ENCODE peak calls at places on chromosome 14, in seven cellular contexts. One of them, this sample, is unnamed.

GRCh38 chr14:38731962-38732361 is 371.1 kb downstream of the SEC23A start:
- DNase-seq in fibroblast of gingiva: no peak
- DNase-seq in stimulated activated CD4-positive, alpha-beta T cell treated with anti-CD3 and anti-CD28 coated beads, Interleukin-1b, Interleukin-23, amount 100 ng/mL, for 24 hours: no peak
- DNase-seq in putamen: no peak
- DNase-seq in activated CD4-positive, alpha-beta T cell treated with anti-CD3 and anti-CD28 coated beads for 1 hour: no peak
- DNase-seq in endothelial cell: no peak
- DNase-seq in lower lobe of right lung: no peak
- DNase-seq in this sample: no peak

GRCh38 chr14:96267336-96267735 is 11.3 kb downstream of the BDKRB1 start:
- DNase-seq in fibroblast of gingiva: peak; percentile 77
- DNase-seq in stimulated activated CD4-positive, alpha-beta T cell treated with anti-CD3 and anti-CD28 coated beads, Interleukin-1b, Interleukin-23, amount 100 ng/mL, for 24 hours: no peak
- DNase-seq in putamen: no peak
- DNase-seq in activated CD4-positive, alpha-beta T cell treated with anti-CD3 and anti-CD28 coated beads for 1 hour: no peak
- DNase-seq in endothelial cell: no peak
- DNase-seq in lower lobe of right lung: no peak
- DNase-seq in this sample: peak; percentile 83

GRCh38 chr14:24607635-24608492 is 1.6 kb downstream of the GZMH start:
- DNase-seq in fibroblast of gingiva: no peak
- DNase-seq in stimulated activated CD4-positive, alpha-beta T cell treated with anti-CD3 and anti-CD28 coated beads, Interleukin-1b, Interleukin-23, amount 100 ng/mL, for 24 hours: no peak
- DNase-seq in putamen: no peak
- DNase-seq in activated CD4-positive, alpha-beta T cell treated with anti-CD3 and anti-CD28 coated beads for 1 hour: no peak
- DNase-seq in endothelial cell: no peak
- DNase-seq in lower lobe of right lung: no peak
- DNase-seq in this sample: no peak

GRCh38 chr14:103898204-103898603 is 30.1 kb upstream of the TDRD9 start:
- DNase-seq in fibroblast of gingiva: no peak
- DNase-seq in stimulated activated CD4-positive, alpha-beta T cell treated with anti-CD3 and anti-CD28 coated beads, Interleukin-1b, Interleukin-23, amount 100 ng/mL, for 24 hours: no peak
- DNase-seq in putamen: no peak
- DNase-seq in activated CD4-positive, alpha-beta T cell treated with anti-CD3 and anti-CD28 coated beads for 1 hour: no peak
- DNase-seq in endothelial cell: no peak
- DNase-seq in lower lobe of right lung: no peak
- DNase-seq in this sample: no peak

GRCh38 chr14:97277711-97278110 is 480.5 kb downstream of the VRK1 start:
- DNase-seq in fibroblast of gingiva: no peak
- DNase-seq in stimulated activated CD4-positive, alpha-beta T cell treated with anti-CD3 and anti-CD28 coated beads, Interleukin-1b, Interleukin-23, amount 100 ng/mL, for 24 hours: no peak
- DNase-seq in putamen: no peak
- DNase-seq in activated CD4-positive, alpha-beta T cell treated with anti-CD3 and anti-CD28 coated beads for 1 hour: no peak
- DNase-seq in endothelial cell: no peak
- DNase-seq in lower lobe of right lung: no peak
- DNase-seq in this sample: no peak

GRCh38 chr14:33210304-33210703 is 271.6 kb downstream of the NPAS3 start:
- DNase-seq in fibroblast of gingiva: no peak
- DNase-seq in stimulated activated CD4-positive, alpha-beta T cell treated with anti-CD3 and anti-CD28 coated beads, Interleukin-1b, Interleukin-23, amount 100 ng/mL, for 24 hours: no peak
- DNase-seq in putamen: no peak
- DNase-seq in activated CD4-positive, alpha-beta T cell treated with anti-CD3 and anti-CD28 coated beads for 1 hour: no peak
- DNase-seq in endothelial cell: peak; percentile 55
- DNase-seq in lower lobe of right lung: no peak
- DNase-seq in this sample: peak; percentile 5

GRCh38 chr14:91063119-91063518 is 2.7 kb upstream of the RPS6KA5 start:
- DNase-seq in fibroblast of gingiva: no peak
- DNase-seq in stimulated activated CD4-positive, alpha-beta T cell treated with anti-CD3 and anti-CD28 coated beads, Interleukin-1b, Interleukin-23, amount 100 ng/mL, for 24 hours: no peak
- DNase-seq in putamen: no peak
- DNase-seq in activated CD4-positive, alpha-beta T cell treated with anti-CD3 and anti-CD28 coated beads for 1 hour: no peak
- DNase-seq in endothelial cell: no peak
- DNase-seq in lower lobe of right lung: no peak
- DNase-seq in this sample: no peak

GRCh38 chr14:56131004-56131864 is 13.0 kb downstream of the PELI2 start:
- DNase-seq in fibroblast of gingiva: no peak
- DNase-seq in stimulated activated CD4-positive, alpha-beta T cell treated with anti-CD3 and anti-CD28 coated beads, Interleukin-1b, Interleukin-23, amount 100 ng/mL, for 24 hours: no peak
- DNase-seq in putamen: no peak
- DNase-seq in activated CD4-positive, alpha-beta T cell treated with anti-CD3 and anti-CD28 coated beads for 1 hour: no peak
- DNase-seq in endothelial cell: no peak
- DNase-seq in lower lobe of right lung: no peak
- DNase-seq in this sample: no peak

GRCh38 chr14:69263364-69263763 is 3.4 kb downstream of the GALNT16 start:
- DNase-seq in fibroblast of gingiva: peak; percentile 99
- DNase-seq in stimulated activated CD4-positive, alpha-beta T cell treated with anti-CD3 and anti-CD28 coated beads, Interleukin-1b, Interleukin-23, amount 100 ng/mL, for 24 hours: no peak
- DNase-seq in putamen: no peak
- DNase-seq in activated CD4-positive, alpha-beta T cell treated with anti-CD3 and anti-CD28 coated beads for 1 hour: no peak
- DNase-seq in endothelial cell: no peak
- DNase-seq in lower lobe of right lung: no peak
- DNase-seq in this sample: peak; percentile 98

GRCh38 chr14:25042362-25043299 is 7.3 kb downstream of the STXBP6 start:
- DNase-seq in fibroblast of gingiva: peak; percentile 69
- DNase-seq in stimulated activated CD4-positive, alpha-beta T cell treated with anti-CD3 and anti-CD28 coated beads, Interleukin-1b, Interleukin-23, amount 100 ng/mL, for 24 hours: no peak
- DNase-seq in putamen: peak; percentile 82
- DNase-seq in activated CD4-positive, alpha-beta T cell treated with anti-CD3 and anti-CD28 coated beads for 1 hour: no peak
- DNase-seq in endothelial cell: peak; percentile 21
- DNase-seq in lower lobe of right lung: no peak
- DNase-seq in this sample: peak; percentile 48

GRCh38 chr14:21796912-21797311 is 123.3 kb upstream of the OR4E1 start:
- DNase-seq in fibroblast of gingiva: no peak
- DNase-seq in stimulated activated CD4-positive, alpha-beta T cell treated with anti-CD3 and anti-CD28 coated beads, Interleukin-1b, Interleukin-23, amount 100 ng/mL, for 24 hours: no peak
- DNase-seq in putamen: peak; percentile 10
- DNase-seq in activated CD4-positive, alpha-beta T cell treated with anti-CD3 and anti-CD28 coated beads for 1 hour: no peak
- DNase-seq in endothelial cell: peak; percentile 28
- DNase-seq in lower lobe of right lung: no peak
- DNase-seq in this sample: no peak

GRCh38 chr14:68787235-68787727 is 5.6 kb downstream of the ZFP36L1 start:
- DNase-seq in fibroblast of gingiva: no peak
- DNase-seq in stimulated activated CD4-positive, alpha-beta T cell treated with anti-CD3 and anti-CD28 coated beads, Interleukin-1b, Interleukin-23, amount 100 ng/mL, for 24 hours: no peak
- DNase-seq in putamen: no peak
- DNase-seq in activated CD4-positive, alpha-beta T cell treated with anti-CD3 and anti-CD28 coated beads for 1 hour: peak; percentile 15
- DNase-seq in endothelial cell: no peak
- DNase-seq in lower lobe of right lung: no peak
- DNase-seq in this sample: peak; percentile 75

GRCh38 chr14:49623941-49624806 is 3.6 kb downstream of the MGAT2 start:
- DNase-seq in fibroblast of gingiva: no peak
- DNase-seq in stimulated activated CD4-positive, alpha-beta T cell treated with anti-CD3 and anti-CD28 coated beads, Interleukin-1b, Interleukin-23, amount 100 ng/mL, for 24 hours: no peak
- DNase-seq in putamen: no peak
- DNase-seq in activated CD4-positive, alpha-beta T cell treated with anti-CD3 and anti-CD28 coated beads for 1 hour: no peak
- DNase-seq in endothelial cell: no peak
- DNase-seq in lower lobe of right lung: no peak
- DNase-seq in this sample: peak; percentile 29

GRCh38 chr14:96408608-96409007 is 16.7 kb downstream of the AK7 start:
- DNase-seq in fibroblast of gingiva: no peak
- DNase-seq in stimulated activated CD4-positive, alpha-beta T cell treated with anti-CD3 and anti-CD28 coated beads, Interleukin-1b, Interleukin-23, amount 100 ng/mL, for 24 hours: no peak
- DNase-seq in putamen: no peak
- DNase-seq in activated CD4-positive, alpha-beta T cell treated with anti-CD3 and anti-CD28 coated beads for 1 hour: no peak
- DNase-seq in endothelial cell: no peak
- DNase-seq in lower lobe of right lung: no peak
- DNase-seq in this sample: no peak

GRCh38 chr14:78092040-78092439 is 78.1 kb upstream of the NRXN3 start:
- DNase-seq in fibroblast of gingiva: no peak
- DNase-seq in stimulated activated CD4-positive, alpha-beta T cell treated with anti-CD3 and anti-CD28 coated beads, Interleukin-1b, Interleukin-23, amount 100 ng/mL, for 24 hours: no peak
- DNase-seq in putamen: no peak
- DNase-seq in activated CD4-positive, alpha-beta T cell treated with anti-CD3 and anti-CD28 coated beads for 1 hour: no peak
- DNase-seq in endothelial cell: no peak
- DNase-seq in lower lobe of right lung: no peak
- DNase-seq in this sample: no peak

GRCh38 chr14:55212611-55213010 is 21.2 kb upstream of the DLGAP5 start:
- DNase-seq in fibroblast of gingiva: no peak
- DNase-seq in stimulated activated CD4-positive, alpha-beta T cell treated with anti-CD3 and anti-CD28 coated beads, Interleukin-1b, Interleukin-23, amount 100 ng/mL, for 24 hours: no peak
- DNase-seq in putamen: no peak
- DNase-seq in activated CD4-positive, alpha-beta T cell treated with anti-CD3 and anti-CD28 coated beads for 1 hour: no peak
- DNase-seq in endothelial cell: no peak
- DNase-seq in lower lobe of right lung: no peak
- DNase-seq in this sample: no peak

GRCh38 chr14:79510659-79511058 is 700.6 kb downstream of the DIO2 start:
- DNase-seq in fibroblast of gingiva: peak; percentile 1
- DNase-seq in stimulated activated CD4-positive, alpha-beta T cell treated with anti-CD3 and anti-CD28 coated beads, Interleukin-1b, Interleukin-23, amount 100 ng/mL, for 24 hours: no peak
- DNase-seq in putamen: no peak
- DNase-seq in activated CD4-positive, alpha-beta T cell treated with anti-CD3 and anti-CD28 coated beads for 1 hour: no peak
- DNase-seq in endothelial cell: no peak
- DNase-seq in lower lobe of right lung: no peak
- DNase-seq in this sample: peak; percentile 24

GRCh38 chr14:72792051-72792788 is 101.7 kb downstream of the DPF3 start:
- DNase-seq in fibroblast of gingiva: no peak
- DNase-seq in stimulated activated CD4-positive, alpha-beta T cell treated with anti-CD3 and anti-CD28 coated beads, Interleukin-1b, Interleukin-23, amount 100 ng/mL, for 24 hours: no peak
- DNase-seq in putamen: peak; percentile 71
- DNase-seq in activated CD4-positive, alpha-beta T cell treated with anti-CD3 and anti-CD28 coated beads for 1 hour: no peak
- DNase-seq in endothelial cell: no peak
- DNase-seq in lower lobe of right lung: no peak
- DNase-seq in this sample: no peak

GRCh38 chr14:100644784-100645183 is 57.6 kb upstream of the BEGAIN start:
- DNase-seq in fibroblast of gingiva: no peak
- DNase-seq in stimulated activated CD4-positive, alpha-beta T cell treated with anti-CD3 and anti-CD28 coated beads, Interleukin-1b, Interleukin-23, amount 100 ng/mL, for 24 hours: no peak
- DNase-seq in putamen: no peak
- DNase-seq in activated CD4-positive, alpha-beta T cell treated with anti-CD3 and anti-CD28 coated beads for 1 hour: no peak
- DNase-seq in endothelial cell: no peak
- DNase-seq in lower lobe of right lung: no peak
- DNase-seq in this sample: no peak

GRCh38 chr14:75543786-75544185 is 21.5 kb downstream of the BATF start:
- DNase-seq in fibroblast of gingiva: no peak
- DNase-seq in stimulated activated CD4-positive, alpha-beta T cell treated with anti-CD3 and anti-CD28 coated beads, Interleukin-1b, Interleukin-23, amount 100 ng/mL, for 24 hours: no peak
- DNase-seq in putamen: no peak
- DNase-seq in activated CD4-positive, alpha-beta T cell treated with anti-CD3 and anti-CD28 coated beads for 1 hour: no peak
- DNase-seq in endothelial cell: no peak
- DNase-seq in lower lobe of right lung: no peak
- DNase-seq in this sample: no peak

GRCh38 chr14:29007990-29008389 is 241.4 kb downstream of the FOXG1 start:
- DNase-seq in fibroblast of gingiva: no peak
- DNase-seq in stimulated activated CD4-positive, alpha-beta T cell treated with anti-CD3 and anti-CD28 coated beads, Interleukin-1b, Interleukin-23, amount 100 ng/mL, for 24 hours: no peak
- DNase-seq in putamen: no peak
- DNase-seq in activated CD4-positive, alpha-beta T cell treated with anti-CD3 and anti-CD28 coated beads for 1 hour: no peak
- DNase-seq in endothelial cell: no peak
- DNase-seq in lower lobe of right lung: no peak
- DNase-seq in this sample: no peak

GRCh38 chr14:61565181-61565580 is 130.1 kb upstream of the HIF1A start:
- DNase-seq in fibroblast of gingiva: peak; percentile 38
- DNase-seq in stimulated activated CD4-positive, alpha-beta T cell treated with anti-CD3 and anti-CD28 coated beads, Interleukin-1b, Interleukin-23, amount 100 ng/mL, for 24 hours: no peak
- DNase-seq in putamen: no peak
- DNase-seq in activated CD4-positive, alpha-beta T cell treated with anti-CD3 and anti-CD28 coated beads for 1 hour: no peak
- DNase-seq in endothelial cell: no peak
- DNase-seq in lower lobe of right lung: no peak
- DNase-seq in this sample: no peak

GRCh38 chr14:93953739-93954515 is 22.4 kb downstream of the ASB2 start:
- DNase-seq in fibroblast of gingiva: no peak
- DNase-seq in stimulated activated CD4-positive, alpha-beta T cell treated with anti-CD3 and anti-CD28 coated beads, Interleukin-1b, Interleukin-23, amount 100 ng/mL, for 24 hours: no peak
- DNase-seq in putamen: no peak
- DNase-seq in activated CD4-positive, alpha-beta T cell treated with anti-CD3 and anti-CD28 coated beads for 1 hour: no peak
- DNase-seq in endothelial cell: no peak
- DNase-seq in lower lobe of right lung: peak; percentile 40
- DNase-seq in this sample: no peak

GRCh38 chr14:44108601-44109000 is 398.5 kb downstream of the FSCB start:
- DNase-seq in fibroblast of gingiva: no peak
- DNase-seq in stimulated activated CD4-positive, alpha-beta T cell treated with anti-CD3 and anti-CD28 coated beads, Interleukin-1b, Interleukin-23, amount 100 ng/mL, for 24 hours: no peak
- DNase-seq in putamen: no peak
- DNase-seq in activated CD4-positive, alpha-beta T cell treated with anti-CD3 and anti-CD28 coated beads for 1 hour: no peak
- DNase-seq in endothelial cell: no peak
- DNase-seq in lower lobe of right lung: no peak
- DNase-seq in this sample: peak; percentile 0

GRCh38 chr14:20848955-20849570 is 42.1 kb upstream of the RNASE3 start:
- DNase-seq in fibroblast of gingiva: no peak
- DNase-seq in stimulated activated CD4-positive, alpha-beta T cell treated with anti-CD3 and anti-CD28 coated beads, Interleukin-1b, Interleukin-23, amount 100 ng/mL, for 24 hours: no peak
- DNase-seq in putamen: peak; percentile 75
- DNase-seq in activated CD4-positive, alpha-beta T cell treated with anti-CD3 and anti-CD28 coated beads for 1 hour: no peak
- DNase-seq in endothelial cell: no peak
- DNase-seq in lower lobe of right lung: no peak
- DNase-seq in this sample: no peak

GRCh38 chr14:79630561-79630960 is 580.7 kb downstream of the DIO2 start:
- DNase-seq in fibroblast of gingiva: no peak
- DNase-seq in stimulated activated CD4-positive, alpha-beta T cell treated with anti-CD3 and anti-CD28 coated beads, Interleukin-1b, Interleukin-23, amount 100 ng/mL, for 24 hours: no peak
- DNase-seq in putamen: no peak
- DNase-seq in activated CD4-positive, alpha-beta T cell treated with anti-CD3 and anti-CD28 coated beads for 1 hour: no peak
- DNase-seq in endothelial cell: no peak
- DNase-seq in lower lobe of right lung: no peak
- DNase-seq in this sample: no peak

GRCh38 chr14:59772252-59772651 is 98.3 kb downstream of the RTN1 start:
- DNase-seq in fibroblast of gingiva: no peak
- DNase-seq in stimulated activated CD4-positive, alpha-beta T cell treated with anti-CD3 and anti-CD28 coated beads, Interleukin-1b, Interleukin-23, amount 100 ng/mL, for 24 hours: no peak
- DNase-seq in putamen: no peak
- DNase-seq in activated CD4-positive, alpha-beta T cell treated with anti-CD3 and anti-CD28 coated beads for 1 hour: no peak
- DNase-seq in endothelial cell: no peak
- DNase-seq in lower lobe of right lung: no peak
- DNase-seq in this sample: no peak

GRCh38 chr14:77222546-77223225 is 41.1 kb downstream of the TMEM63C start:
- DNase-seq in fibroblast of gingiva: no peak
- DNase-seq in stimulated activated CD4-positive, alpha-beta T cell treated with anti-CD3 and anti-CD28 coated beads, Interleukin-1b, Interleukin-23, amount 100 ng/mL, for 24 hours: no peak
- DNase-seq in putamen: no peak
- DNase-seq in activated CD4-positive, alpha-beta T cell treated with anti-CD3 and anti-CD28 coated beads for 1 hour: no peak
- DNase-seq in endothelial cell: no peak
- DNase-seq in lower lobe of right lung: no peak
- DNase-seq in this sample: no peak

GRCh38 chr14:102209224-102209966 is 69.7 kb downstream of the WDR20 start:
- DNase-seq in fibroblast of gingiva: peak; percentile 60
- DNase-seq in stimulated activated CD4-positive, alpha-beta T cell treated with anti-CD3 and anti-CD28 coated beads, Interleukin-1b, Interleukin-23, amount 100 ng/mL, for 24 hours: no peak
- DNase-seq in putamen: peak; percentile 85
- DNase-seq in activated CD4-positive, alpha-beta T cell treated with anti-CD3 and anti-CD28 coated beads for 1 hour: no peak
- DNase-seq in endothelial cell: no peak
- DNase-seq in lower lobe of right lung: no peak
- DNase-seq in this sample: peak; percentile 34

GRCh38 chr14:32436993-32437392 is 107.9 kb downstream of the AKAP6 start:
- DNase-seq in fibroblast of gingiva: no peak
- DNase-seq in stimulated activated CD4-positive, alpha-beta T cell treated with anti-CD3 and anti-CD28 coated beads, Interleukin-1b, Interleukin-23, amount 100 ng/mL, for 24 hours: no peak
- DNase-seq in putamen: no peak
- DNase-seq in activated CD4-positive, alpha-beta T cell treated with anti-CD3 and anti-CD28 coated beads for 1 hour: no peak
- DNase-seq in endothelial cell: no peak
- DNase-seq in lower lobe of right lung: no peak
- DNase-seq in this sample: no peak

GRCh38 chr14:32508281-32508680 is 179.2 kb downstream of the AKAP6 start:
- DNase-seq in fibroblast of gingiva: peak; percentile 48
- DNase-seq in stimulated activated CD4-positive, alpha-beta T cell treated with anti-CD3 and anti-CD28 coated beads, Interleukin-1b, Interleukin-23, amount 100 ng/mL, for 24 hours: no peak
- DNase-seq in putamen: no peak
- DNase-seq in activated CD4-positive, alpha-beta T cell treated with anti-CD3 and anti-CD28 coated beads for 1 hour: no peak
- DNase-seq in endothelial cell: no peak
- DNase-seq in lower lobe of right lung: no peak
- DNase-seq in this sample: no peak

GRCh38 chr14:50875359-50876090 is 3.7 kb downstream of the ABHD12B start:
- DNase-seq in fibroblast of gingiva: no peak
- DNase-seq in stimulated activated CD4-positive, alpha-beta T cell treated with anti-CD3 and anti-CD28 coated beads, Interleukin-1b, Interleukin-23, amount 100 ng/mL, for 24 hours: peak; percentile 15
- DNase-seq in putamen: no peak
- DNase-seq in activated CD4-positive, alpha-beta T cell treated with anti-CD3 and anti-CD28 coated beads for 1 hour: peak; percentile 28
- DNase-seq in endothelial cell: no peak
- DNase-seq in lower lobe of right lung: no peak
- DNase-seq in this sample: peak; percentile 77

GRCh38 chr14:30227871-30228270 is 300.2 kb upstream of the PRKD1 start:
- DNase-seq in fibroblast of gingiva: peak; percentile 80
- DNase-seq in stimulated activated CD4-positive, alpha-beta T cell treated with anti-CD3 and anti-CD28 coated beads, Interleukin-1b, Interleukin-23, amount 100 ng/mL, for 24 hours: no peak
- DNase-seq in putamen: no peak
- DNase-seq in activated CD4-positive, alpha-beta T cell treated with anti-CD3 and anti-CD28 coated beads for 1 hour: no peak
- DNase-seq in endothelial cell: no peak
- DNase-seq in lower lobe of right lung: no peak
- DNase-seq in this sample: peak; percentile 91

GRCh38 chr14:44712095-44712822 is 205.2 kb upstream of the FSCB start:
- DNase-seq in fibroblast of gingiva: no peak
- DNase-seq in stimulated activated CD4-positive, alpha-beta T cell treated with anti-CD3 and anti-CD28 coated beads, Interleukin-1b, Interleukin-23, amount 100 ng/mL, for 24 hours: no peak
- DNase-seq in putamen: no peak
- DNase-seq in activated CD4-positive, alpha-beta T cell treated with anti-CD3 and anti-CD28 coated beads for 1 hour: no peak
- DNase-seq in endothelial cell: no peak
- DNase-seq in lower lobe of right lung: peak; percentile 42
- DNase-seq in this sample: no peak

GRCh38 chr14:32620724-32621123 is 291.6 kb downstream of the AKAP6 start:
- DNase-seq in fibroblast of gingiva: no peak
- DNase-seq in stimulated activated CD4-positive, alpha-beta T cell treated with anti-CD3 and anti-CD28 coated beads, Interleukin-1b, Interleukin-23, amount 100 ng/mL, for 24 hours: no peak
- DNase-seq in putamen: no peak
- DNase-seq in activated CD4-positive, alpha-beta T cell treated with anti-CD3 and anti-CD28 coated beads for 1 hour: no peak
- DNase-seq in endothelial cell: no peak
- DNase-seq in lower lobe of right lung: no peak
- DNase-seq in this sample: peak; percentile 58

GRCh38 chr14:28375295-28375694 is 391.3 kb upstream of the FOXG1 start:
- DNase-seq in fibroblast of gingiva: peak; percentile 17
- DNase-seq in stimulated activated CD4-positive, alpha-beta T cell treated with anti-CD3 and anti-CD28 coated beads, Interleukin-1b, Interleukin-23, amount 100 ng/mL, for 24 hours: no peak
- DNase-seq in putamen: peak; percentile 19
- DNase-seq in activated CD4-positive, alpha-beta T cell treated with anti-CD3 and anti-CD28 coated beads for 1 hour: no peak
- DNase-seq in endothelial cell: peak; percentile 36
- DNase-seq in lower lobe of right lung: no peak
- DNase-seq in this sample: peak; percentile 7

GRCh38 chr14:31955941-31956579 is 121.0 kb upstream of the ARHGAP5 start:
- DNase-seq in fibroblast of gingiva: no peak
- DNase-seq in stimulated activated CD4-positive, alpha-beta T cell treated with anti-CD3 and anti-CD28 coated beads, Interleukin-1b, Interleukin-23, amount 100 ng/mL, for 24 hours: no peak
- DNase-seq in putamen: no peak
- DNase-seq in activated CD4-positive, alpha-beta T cell treated with anti-CD3 and anti-CD28 coated beads for 1 hour: no peak
- DNase-seq in endothelial cell: no peak
- DNase-seq in lower lobe of right lung: no peak
- DNase-seq in this sample: no peak

GRCh38 chr14:74655597-74656389 is 43.8 kb upstream of the LTBP2 start:
- DNase-seq in fibroblast of gingiva: peak; percentile 83
- DNase-seq in stimulated activated CD4-positive, alpha-beta T cell treated with anti-CD3 and anti-CD28 coated beads, Interleukin-1b, Interleukin-23, amount 100 ng/mL, for 24 hours: no peak
- DNase-seq in putamen: no peak
- DNase-seq in activated CD4-positive, alpha-beta T cell treated with anti-CD3 and anti-CD28 coated beads for 1 hour: no peak
- DNase-seq in endothelial cell: no peak
- DNase-seq in lower lobe of right lung: no peak
- DNase-seq in this sample: peak; percentile 66